ENCODE peak calls at places on chromosomes 2 and 18, in six cellular contexts. P is HEK293T, V is right cardiac atrium, X is transverse colon, U is fibroblast of the aortic adventitia, Y is pancreas. F is an unnamed sample.

GRCh38 chr2:223474893-223475292 is 127.3 kb downstream of the SCG2 start:
- DNase-seq in X (no peak), P (no peak), V (no peak), Y (no peak), U (no peak), F (no peak)

GRCh38 chr18:51009071-51009470 is 20.9 kb upstream of the SMAD4 start:
- DNase-seq in X (no peak), P (no peak), Y (no peak), U (peak), V (no peak), F (no peak)

GRCh38 chr2:106193977-106194778 is at the start of gene UXS1:
- DNase-seq in X (peak), V (peak), P (peak), Y (peak), U (peak), F (peak)

GRCh38 chr18:21330122-21330701 is 88.2 kb downstream of the GREB1L start:
- DNase-seq in Y (no peak), P (no peak), V (peak), U (peak), X (no peak), F (no peak)

GRCh38 chr2:127622561-127623387 is 23.2 kb upstream of the GPR17 start:
- DNase-seq in Y (no peak), X (peak), U (no peak), P (no peak), V (peak), F (peak)

GRCh38 chr18:13611616-13612110 is 114.7 kb downstream of the FAM210A start:
- DNase-seq in V (peak), Y (no peak), U (peak), X (no peak), P (no peak), F (no peak)

GRCh38 chr18:7566587-7567486 is at the start of gene PTPRM:
- DNase-seq in X (peak), V (peak), Y (peak), P (peak), U (peak), F (peak)

GRCh38 chr2:221517362-221518121 is 54.6 kb downstream of the EPHA4 start:
- DNase-seq in X (peak), V (peak), Y (no peak), U (peak), P (no peak), F (no peak)

GRCh38 chr2:175152242-175152641 is 15.8 kb downstream of the ATF2 start:
- DNase-seq in Y (no peak), X (no peak), P (no peak), U (no peak), V (no peak), F (no peak)

GRCh38 chr2:91442246-91442905 is 2750.9 kb downstream of the RPIA start:
- DNase-seq in Y (no peak), P (peak), V (peak), X (no peak), U (no peak), F (peak)

GRCh38 chr2:25897500-25897899 is 19.2 kb upstream of the ASXL2 start:
- DNase-seq in X (no peak), U (no peak), P (no peak), Y (no peak), V (no peak), F (no peak)

GRCh38 chr2:179051250-179051649 is 1.3 kb upstream of the CCDC141 start:
- DNase-seq in U (no peak), Y (no peak), P (no peak), X (no peak), V (no peak), F (no peak)

GRCh38 chr2:2575870-2576386 is 244.9 kb upstream of the MYT1L start:
- DNase-seq in P (no peak), X (no peak), U (no peak), Y (no peak), V (no peak), F (no peak)

GRCh38 chr2:44333994-44334393 is 27.3 kb downstream of the PREPL start:
- DNase-seq in V (no peak), Y (no peak), X (no peak), U (no peak), P (no peak), F (no peak)

GRCh38 chr2:178109813-178110212 is 2.4 kb upstream of the RBM45 start:
- DNase-seq in U (peak), V (no peak), P (peak), Y (no peak), X (no peak), F (no peak)

GRCh38 chr2:3182848-3183247 is 194.8 kb downstream of the EIPR1 start:
- DNase-seq in Y (no peak), P (no peak), X (no peak), U (no peak), V (no peak), F (no peak)

GRCh38 chr2:102027036-102027702 is 35.4 kb downstream of the IL1R2 start:
- DNase-seq in Y (no peak), X (no peak), V (no peak), P (no peak), U (peak), F (no peak)

GRCh38 chr2:172086349-172087190 is 1.3 kb downstream of the DLX1 start:
- DNase-seq in P (no peak), U (peak), X (peak), V (peak), Y (no peak), F (no peak)

GRCh38 chr18:9404565-9405060 is 70.0 kb downstream of the TWSG1 start:
- DNase-seq in Y (no peak), X (no peak), P (no peak), U (no peak), V (peak), F (no peak)

GRCh38 chr2:5140367-5140766 is 551.8 kb upstream of the SOX11 start:
- DNase-seq in U (peak), P (no peak), Y (no peak), X (no peak), V (no peak), F (no peak)

GRCh38 chr2:149188291-149188690 is 142.1 kb upstream of the LYPD6 start:
- DNase-seq in Y (no peak), P (no peak), X (no peak), U (no peak), V (no peak), F (no peak)

GRCh38 chr18:3799515-3799914 is 349.5 kb downstream of the TGIF1 start:
- DNase-seq in X (no peak), U (no peak), P (no peak), V (no peak), Y (no peak), F (no peak)

GRCh38 chr2:229431331-229431954 is 160.4 kb upstream of the PID1 start:
- DNase-seq in U (peak), X (no peak), V (no peak), Y (no peak), P (no peak), F (no peak)

GRCh38 chr2:158412206-158412605 is 44.3 kb downstream of the CCDC148 start:
- DNase-seq in P (no peak), U (peak), Y (no peak), X (no peak), V (no peak), F (no peak)

GRCh38 chr2:26455801-26456700 is 21.9 kb downstream of the OTOF start:
- DNase-seq in X (no peak), P (no peak), U (no peak), V (peak), Y (peak), F (no peak)

GRCh38 chr2:3490191-3491158 is 28.9 kb downstream of the ADI1 start:
- DNase-seq in Y (no peak), V (peak), U (no peak), X (no peak), P (no peak), F (no peak)

GRCh38 chr2:161975062-161975812 is 98.8 kb downstream of the DPP4 start:
- DNase-seq in V (no peak), Y (no peak), X (no peak), P (no peak), U (no peak), F (no peak)

GRCh38 chr2:178420463-178420990 is 30.4 kb downstream of the PRKRA start:
- DNase-seq in U (no peak), V (no peak), P (no peak), X (no peak), Y (no peak), F (no peak)

GRCh38 chr18:71442830-71443229 is 1101.3 kb downstream of the CBLN2 start:
- DNase-seq in P (no peak), V (no peak), X (no peak), U (peak), Y (no peak), F (peak)

GRCh38 chr2:233035426-233036161 is 3.1 kb downstream of the NEU2 start:
- DNase-seq in Y (no peak), P (no peak), U (no peak), X (no peak), V (no peak), F (no peak)

GRCh38 chr2:239222346-239223028 is 178.3 kb downstream of the HDAC4 start:
- DNase-seq in X (no peak), U (peak), P (no peak), Y (no peak), V (no peak), F (no peak)

GRCh38 chr2:19021100-19021476 is 337.3 kb downstream of the OSR1 start:
- DNase-seq in P (no peak), X (no peak), Y (no peak), V (no peak), U (peak), F (no peak)

GRCh38 chr2:44120428-44120827 is 48.2 kb upstream of the PPM1B start:
- DNase-seq in X (no peak), U (peak), P (no peak), V (no peak), Y (no peak), F (no peak)

GRCh38 chr2:240553956-240554480 is 3.8 kb downstream of the ANKMY1 start:
- DNase-seq in Y (no peak), P (no peak), X (no peak), V (no peak), U (no peak), F (peak)

GRCh38 chr2:48356701-48357322 is 173.1 kb upstream of the STON1 start:
- DNase-seq in X (no peak), V (no peak), P (no peak), Y (no peak), U (peak), F (peak)

GRCh38 chr18:68660355-68661183 is 54.3 kb downstream of the TMX3 start:
- DNase-seq in P (no peak), V (no peak), X (no peak), U (peak), Y (no peak), F (no peak)

GRCh38 chr2:88016948-88017779 is 817 bp upstream of the RNU2-63P start:
- DNase-seq in Y (peak), V (peak), U (peak), X (peak), P (peak), F (no peak)

F was measured in BE2C.